ENCODE peak calls at places on chromosomes 2 and 18, in ten cellular contexts. U is spleen, J is stomach, L is vagina, N is coronary artery, E is PC-9, K is fibroblast of mammary gland, H is lower leg skin, T is thoracic aorta, Q is upper lobe of right lung. D is an unnamed sample.

GRCh38 chr2:231395188-231396057 is at the start of gene B3GNT7:
- DNase-seq in U (no peak), J (peak), L (no peak), N (no peak), E (no peak), K (no peak), H (no peak), T (no peak), Q (peak), D (no peak)

GRCh38 chr2:10877691-10878111 is 34.0 kb upstream of the KCNF1 start:
- DNase-seq in U (no peak), J (no peak), L (no peak), N (no peak), E (peak), K (peak), H (no peak), T (no peak), Q (no peak), D (peak)

GRCh38 chr2:173033080-173033479 is 42.6 kb upstream of the MAP3K20 start:
- DNase-seq in U (no peak), J (no peak), L (no peak), N (no peak), E (no peak), K (peak), H (no peak), T (no peak), Q (no peak), D (no peak)

GRCh38 chr2:6384341-6384740 is 481.4 kb downstream of the CMPK2 start:
- DNase-seq in U (no peak), J (no peak), L (no peak), N (no peak), E (no peak), K (no peak), H (no peak), T (no peak), Q (no peak), D (no peak)

GRCh38 chr2:216786676-216787075 is 73.2 kb downstream of the TNP1 start:
- DNase-seq in U (no peak), J (no peak), L (no peak), N (no peak), E (no peak), K (no peak), H (no peak), T (no peak), Q (no peak), D (no peak)

GRCh38 chr2:62201307-62201706 is 5.4 kb downstream of the B3GNT2 start:
- DNase-seq in U (no peak), J (no peak), L (no peak), N (no peak), E (no peak), K (peak), H (no peak), T (no peak), Q (no peak), D (peak)

GRCh38 chr2:150259746-150260145 is 227.7 kb downstream of the RND3 start:
- DNase-seq in U (no peak), J (no peak), L (no peak), N (no peak), E (no peak), K (no peak), H (no peak), T (no peak), Q (no peak), D (no peak)

GRCh38 chr2:203934006-203934632 is 2.4 kb upstream of the ICOS start:
- DNase-seq in U (no peak), J (no peak), L (no peak), N (no peak), E (no peak), K (no peak), H (no peak), T (no peak), Q (no peak), D (no peak)

GRCh38 chr2:149466635-149467034 is 120.9 kb downstream of the MMADHC start:
- DNase-seq in U (no peak), J (no peak), L (no peak), N (no peak), E (no peak), K (no peak), H (no peak), T (no peak), Q (no peak), D (no peak)

GRCh38 chr18:62721837-62722795 is 6.8 kb downstream of the PHLPP1 start:
- DNase-seq in U (no peak), J (no peak), L (no peak), N (no peak), E (no peak), K (no peak), H (no peak), T (no peak), Q (no peak), D (no peak)

GRCh38 chr2:56077352-56077915 is 106.4 kb upstream of the CCDC85A start:
- DNase-seq in U (no peak), J (no peak), L (no peak), N (no peak), E (peak), K (peak), H (no peak), T (no peak), Q (no peak), D (peak)

GRCh38 chr2:181340891-181341290 is 116.3 kb upstream of the ITGA4 start:
- DNase-seq in U (no peak), J (no peak), L (no peak), N (no peak), E (no peak), K (no peak), H (no peak), T (no peak), Q (no peak), D (no peak)

GRCh38 chr2:53265900-53266299 is 501.7 kb upstream of the CHAC2 start:
- DNase-seq in U (no peak), J (no peak), L (no peak), N (no peak), E (no peak), K (no peak), H (no peak), T (no peak), Q (no peak), D (no peak)

GRCh38 chr2:214376631-214377624 is 33.9 kb upstream of the VWC2L start:
- DNase-seq in U (no peak), J (no peak), L (no peak), N (no peak), E (no peak), K (no peak), H (no peak), T (no peak), Q (no peak), D (peak)

GRCh38 chr2:73212448-73213176 is 1.4 kb upstream of the SMYD5 start:
- DNase-seq in U (peak), J (peak), L (no peak), N (peak), E (peak), K (peak), H (peak), T (no peak), Q (peak), D (peak)

DNA sequence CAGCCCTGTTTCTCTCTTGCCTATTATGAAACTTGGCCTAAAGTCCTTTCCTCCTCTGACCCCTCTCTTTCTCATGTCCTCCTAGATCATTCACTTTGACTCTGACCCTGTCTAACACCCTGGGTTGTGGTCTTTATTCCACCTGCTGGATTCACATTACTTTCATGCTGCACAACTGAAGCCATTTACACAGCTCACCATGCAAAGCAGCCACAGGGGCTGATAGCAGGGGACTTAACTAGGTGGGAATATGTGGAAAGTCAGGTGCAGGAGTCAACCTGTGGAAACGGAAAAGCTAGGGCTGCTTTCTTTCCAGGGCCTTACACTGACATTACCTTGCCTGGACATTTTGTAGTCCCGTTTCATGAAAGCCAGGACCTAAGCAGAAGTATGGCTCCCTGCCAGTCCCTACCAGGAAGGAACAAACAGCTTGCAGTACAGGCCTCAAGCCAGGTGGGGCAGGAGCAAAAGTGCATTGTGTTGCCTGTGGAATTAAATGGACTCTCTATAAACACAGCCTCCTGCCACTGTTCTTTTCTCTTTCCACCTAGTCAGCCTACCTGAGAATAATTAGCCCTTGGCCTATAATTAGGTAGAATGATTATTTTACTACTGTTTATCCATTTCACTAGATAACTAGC is 11.8 kb downstream of the MAPRE3 start:
- DNase-seq in U (no peak), J (peak), L (no peak), N (no peak), E (peak), K (peak), H (peak), T (peak), Q (peak), D (peak)
- TF ChIP-seq CTCF in U (no peak), J (peak), L (peak), N (no peak), E (peak), K (peak), H (no peak), T (peak), Q (peak), D (peak)

GRCh38 chr2:222561151-222561550 is 94.7 kb downstream of the FARSB start:
- DNase-seq in U (no peak), J (no peak), L (no peak), N (no peak), E (no peak), K (no peak), H (no peak), T (no peak), Q (no peak), D (no peak)
- H3K4me3 ChIP-seq in U (no peak), J (no peak), L (no peak), N (no peak), E (no peak), K (no peak), H (no peak), T (no peak), Q (no peak), D (no peak)

DNA sequence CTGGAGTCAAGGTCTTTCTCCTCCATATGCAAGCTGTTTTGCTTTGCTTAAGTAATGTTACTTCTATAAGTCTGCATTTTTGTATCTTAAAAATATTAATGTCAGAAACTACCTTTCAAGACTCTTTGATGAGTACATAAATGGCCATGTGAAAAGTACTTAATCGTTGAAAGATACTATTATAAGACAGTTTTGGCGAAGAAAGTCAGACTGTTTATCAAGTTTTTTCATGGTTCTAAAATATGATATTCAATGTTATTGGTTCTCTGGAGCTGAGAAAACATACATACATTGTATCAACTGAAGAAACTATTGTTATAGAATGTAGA is 25.1 kb downstream of the FBXO48 start:
- DNase-seq in U (no peak), J (no peak), L (no peak), N (no peak), E (no peak), K (no peak), H (no peak), T (no peak), Q (no peak), D (no peak)
- TF ChIP-seq CTCF in U (no peak), J (no peak), L (no peak), N (no peak), E (peak), K (no peak), H (no peak), T (no peak), Q (no peak), D (no peak)

DNA sequence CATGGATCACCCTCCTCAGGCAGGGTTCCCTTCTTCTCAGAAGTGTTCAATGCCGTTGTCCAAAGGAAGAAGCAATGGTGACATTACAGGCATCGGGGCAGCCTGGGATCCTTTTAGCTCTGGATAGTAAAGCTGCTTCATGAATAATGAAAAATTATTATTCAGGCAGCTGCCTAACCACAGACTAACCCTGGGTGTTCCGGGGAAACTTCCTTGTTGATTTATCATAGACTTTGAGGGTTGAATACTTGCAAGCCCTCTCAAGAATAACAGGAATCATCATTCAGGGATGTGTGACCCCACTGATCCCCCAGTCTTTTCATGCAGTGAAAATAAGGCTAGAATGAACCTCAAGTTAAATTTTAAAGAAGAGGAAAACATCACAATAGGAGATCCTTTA is 419.4 kb downstream of the MEIS1 start:
- DNase-seq in U (no peak), J (no peak), L (no peak), N (no peak), E (no peak), K (peak), H (no peak), T (no peak), Q (no peak), D (no peak)
- H3K4me3 ChIP-seq in U (no peak), J (no peak), L (no peak), N (no peak), E (no peak), K (no peak), H (no peak), T (no peak), Q (no peak), D (no peak)

DNA sequence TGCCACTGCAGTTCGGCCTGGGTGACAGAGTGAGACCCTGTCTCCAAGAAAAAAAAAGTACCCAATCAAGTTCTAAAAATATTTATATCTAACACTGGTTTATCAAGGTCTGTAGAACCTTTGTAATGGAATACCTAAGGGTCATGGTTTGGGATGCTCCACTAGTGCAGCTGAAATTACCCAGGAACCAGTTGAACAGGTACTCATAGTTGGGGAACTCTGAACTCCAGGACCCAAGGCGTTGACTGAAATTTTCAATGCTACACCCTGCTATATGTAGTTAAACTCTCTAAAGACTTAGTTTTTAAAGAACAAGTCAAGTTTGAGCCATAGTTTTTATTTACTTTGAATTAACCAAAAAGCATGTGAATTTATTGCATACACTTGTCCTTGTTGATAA is 55.1 kb downstream of the FAM117B start:
- DNase-seq in U (no peak), J (no peak), L (no peak), N (no peak), E (no peak), K (no peak), H (no peak), T (no peak), Q (no peak), D (no peak)
- TF ChIP-seq CTCF in U (no peak), J (no peak), L (no peak), N (no peak), E (no peak), K (no peak), H (no peak), T (no peak), Q (no peak), D (no peak)

D was measured in cardiac fibroblast.